ENCODE peak calls at places on chromosomes 13 and 19, in ten cellular contexts. K is heart left ventricle; P is EL; Y is NK-92 treated with Interleukin-12 subunit alpha and Interleukin-12 subunit beta, amount 100 ng/mL, for 24 hours; M is T-helper 2 cell; T is activated CD4-positive, CD25-positive, alpha-beta regulatory T cell; D is activated B cell treated with CpG ODN at 0.5 μM for 24 hours; S is OCI-M1; C is hepatic stellate cell; X is EH. J is an unnamed sample.

GRCh38 chr19:45659096-45659729 is 8.8 kb upstream of the GIPR start:
- DNase-seq in K (no peak), P (no peak), Y (no peak), M (no peak), T (no peak), D (no peak), S (no peak), C (no peak), X (no peak), J (no peak)

GRCh38 chr13:111270765-111271164 is 49.7 kb upstream of the TEX29 start:
- DNase-seq in K (no peak), P (peak), Y (no peak), M (no peak), T (no peak), D (no peak), S (no peak), C (peak), X (peak), J (no peak)

GRCh38 chr13:98142427-98143156 is at the start of gene FARP1:
- DNase-seq in K (peak), P (peak), Y (no peak), M (peak), T (no peak), D (peak), S (peak), C (peak), X (peak), J (peak)

GRCh38 chr13:85108356-85108755 is 690.9 kb downstream of the SLITRK6 start:
- DNase-seq in K (no peak), P (no peak), Y (no peak), M (no peak), T (no peak), D (no peak), S (no peak), C (no peak), X (no peak), J (no peak)

GRCh38 chr13:48858523-48858922 is 117.2 kb upstream of the FNDC3A start:
- DNase-seq in K (no peak), P (no peak), Y (no peak), M (no peak), T (no peak), D (no peak), S (peak), C (no peak), X (no peak), J (no peak)

GRCh38 chr19:49861127-49861526 is 6.2 kb downstream of the PNKP start:
- DNase-seq in K (no peak), P (no peak), Y (no peak), M (no peak), T (no peak), D (no peak), S (no peak), C (no peak), X (no peak), J (peak)

GRCh38 chr19:4744451-4745170 is 21.0 kb upstream of the DPP9 start:
- DNase-seq in K (peak), P (peak), Y (no peak), M (no peak), T (no peak), D (no peak), S (peak), C (peak), X (peak), J (no peak)

GRCh38 chr13:110615005-110615321 is 382 bp upstream of the NAXD start:
- DNase-seq in K (no peak), P (no peak), Y (no peak), M (no peak), T (no peak), D (no peak), S (no peak), C (no peak), X (no peak), J (no peak)

GRCh38 chr19:39497850-39498261 is 891 bp upstream of the DLL3 start:
- DNase-seq in K (no peak), P (peak), Y (no peak), M (peak), T (no peak), D (no peak), S (peak), C (no peak), X (peak), J (peak)

GRCh38 chr13:73224708-73225107 is 165.9 kb downstream of the KLF5 start:
- DNase-seq in K (no peak), P (no peak), Y (no peak), M (no peak), T (no peak), D (no peak), S (peak), C (no peak), X (peak), J (no peak)

GRCh38 chr13:40371531-40372125 is 294.8 kb downstream of the FOXO1 start:
- DNase-seq in K (no peak), P (no peak), Y (no peak), M (no peak), T (no peak), D (no peak), S (no peak), C (no peak), X (no peak), J (no peak)

GRCh38 chr13:73039201-73040108 is 19.4 kb upstream of the KLF5 start:
- DNase-seq in K (no peak), P (no peak), Y (no peak), M (no peak), T (no peak), D (no peak), S (no peak), C (no peak), X (no peak), J (no peak)

GRCh38 chr13:48492123-48493075 is 40.5 kb downstream of the RCBTB2 start:
- DNase-seq in K (peak), P (peak), Y (peak), M (peak), T (peak), D (peak), S (peak), C (peak), X (peak), J (peak)

GRCh38 chr19:38868551-38868950 is 9.5 kb downstream of the RINL start:
- DNase-seq in K (no peak), P (no peak), Y (no peak), M (no peak), T (no peak), D (no peak), S (no peak), C (no peak), X (no peak), J (no peak)

GRCh38 chr19:5340637-5341447 is at the start of gene PTPRS:
- DNase-seq in K (peak), P (peak), Y (no peak), M (peak), T (no peak), D (peak), S (peak), C (peak), X (peak), J (peak)

GRCh38 chr19:1904385-1905070 is 671 bp upstream of the ADAT3 start:
- DNase-seq in K (no peak), P (no peak), Y (no peak), M (no peak), T (no peak), D (peak), S (peak), C (no peak), X (no peak), J (no peak)

GRCh38 chr13:51844862-51845573 is at the start of gene TMEM272:
- DNase-seq in K (peak), P (peak), Y (peak), M (no peak), T (peak), D (peak), S (peak), C (peak), X (peak), J (peak)

GRCh38 chr19:5805465-5806132 is 732 bp downstream of the NRTN start:
- DNase-seq in K (peak), P (peak), Y (no peak), M (peak), T (no peak), D (peak), S (peak), C (peak), X (peak), J (peak)

GRCh38 chr19:14114854-14115253 is 2.7 kb downstream of the PRKACA start:
- DNase-seq in K (peak), P (no peak), Y (no peak), M (peak), T (no peak), D (peak), S (peak), C (peak), X (peak), J (peak)